ENCODE peak calls at places on chromosome 20, in six cellular contexts. J is RPMI8226; Q is right cardiac atrium; U is astrocyte of the cerebellum; O is T follicular helper cell; N is stimulated activated CD4-positive, alpha-beta T cell treated with anti-CD3 and anti-CD28 coated beads, Interleukin-2, amount 100 ng/mL, for 48 hours. L is an unnamed sample.

GRCh38 chr20:24828992-24829648 is 119.9 kb upstream of the CST7 start:
- DNase-seq in Q (no peak), J (no peak), N (no peak), O (no peak), U (no peak), L (no peak)

GRCh38 chr20:13464702-13465101 is 174.0 kb downstream of the TASP1 start:
- DNase-seq in Q (no peak), N (no peak), U (no peak), O (no peak), J (no peak), L (no peak)

GRCh38 chr20:48682529-48683385 is 145.0 kb downstream of the PREX1 start:
- DNase-seq in Q (peak; percentile 96), O (no peak), J (peak; percentile 96), N (no peak), U (peak; percentile 94), L (peak; percentile 93)

GRCh38 chr20:45892049-45892816 is 1.1 kb downstream of the CTSA start:
- DNase-seq in U (no peak), O (no peak), J (no peak), Q (no peak), N (no peak), L (no peak)

GRCh38 chr20:45080867-45081616 is 19.9 kb downstream of the KCNS1 start:
- DNase-seq in J (no peak), U (no peak), Q (no peak), N (no peak), O (no peak), L (no peak)

GRCh38 chr20:35603695-35604443 is 11.8 kb upstream of the SPAG4 start:
- DNase-seq in Q (no peak), O (no peak), N (no peak), J (no peak), U (no peak), L (peak; percentile 13)

GRCh38 chr20:1469925-1470571 is 3.4 kb upstream of the NSFL1C start:
- DNase-seq in N (no peak), U (peak; percentile 97), O (no peak), J (peak; percentile 66), Q (peak; percentile 91), L (peak; percentile 86)

GRCh38 chr20:4112490-4113420 is 97.4 kb upstream of the RNF24 start:
- DNase-seq in J (peak; percentile 95), U (peak; percentile 62), O (no peak), N (no peak), Q (peak; percentile 83), L (peak; percentile 77)

GRCh38 chr20:4795394-4795793 is 73.7 kb downstream of the PRND start:
- DNase-seq in U (peak; percentile 32), Q (peak; percentile 60), J (peak; percentile 38), N (no peak), O (no peak), L (no peak)

GRCh38 chr20:9021699-9022098 is 47.2 kb upstream of the PLCB4 start:
- DNase-seq in O (no peak), Q (no peak), N (no peak), U (no peak), J (no peak), L (no peak)

GRCh38 chr20:8365634-8366033 is 233.6 kb downstream of the PLCB1 start:
- DNase-seq in J (no peak), U (no peak), N (no peak), Q (no peak), O (no peak), L (no peak)

GRCh38 chr20:59412251-59412650 is 111.8 kb downstream of the EDN3 start:
- DNase-seq in N (no peak), J (no peak), U (no peak), Q (no peak), O (no peak), L (no peak)

GRCh38 chr20:21670981-21671380 is 34.5 kb upstream of the PAX1 start:
- DNase-seq in J (no peak), O (no peak), Q (no peak), N (no peak), U (no peak), L (no peak)

GRCh38 chr20:43220612-43221011 is 30.9 kb upstream of the PTPRT start:
- DNase-seq in N (no peak), Q (no peak), U (peak; percentile 29), O (no peak), J (peak; percentile 10), L (no peak)